ENCODE peak calls at places on chromosomes 4 and X, in four cellular contexts. P is stimulated activated CD8-positive, alpha-beta memory T cell treated with anti-CD3 and anti-CD28 coated beads, Interleukin-2, amount 100 ng/mL, for 1 hour; Q is thyroid gland; I is ovary. U is an unnamed sample.

GRCh38 chrX:78165425-78165824 is 26.0 kb upstream of the TAF9B start:
- DNase-seq in Q (no peak), I (no peak), P (no peak), U (no peak)

GRCh38 chr4:8089862-8090261 is 68.8 kb downstream of the ABLIM2 start:
- DNase-seq in I (no peak), P (no peak), Q (no peak), U (peak)

GRCh38 chrX:46670316-46670715 is 88.6 kb downstream of the SLC9A7 start:
- DNase-seq in I (no peak), Q (no peak), P (no peak), U (no peak)

GRCh38 chr4:106104276-106104675 is 209.0 kb downstream of the NPNT start:
- DNase-seq in I (no peak), Q (no peak), P (no peak), U (no peak)

GRCh38 chr4:85029453-85029852 is 63.0 kb upstream of the WDFY3 start:
- DNase-seq in P (no peak), Q (no peak), I (no peak), U (no peak)

GRCh38 chr4:143554728-143555597 is 41.5 kb downstream of the SMARCA5 start:
- DNase-seq in P (no peak), Q (no peak), I (no peak), U (no peak)

GRCh38 chr4:102687982-102688433 is 72.8 kb downstream of the MANBA start:
- DNase-seq in I (no peak), Q (no peak), P (no peak), U (no peak)

GRCh38 chr4:186599483-186599882 is 44.1 kb upstream of the MTNR1A start:
- DNase-seq in P (no peak), Q (no peak), I (no peak), U (no peak)

GRCh38 chr4:53558981-53559620 is 32.2 kb downstream of the LNX1 start:
- DNase-seq in Q (no peak), I (no peak), P (no peak), U (no peak)

GRCh38 chr4:153447175-153447887 is 18.8 kb upstream of the TMEM131L start:
- DNase-seq in P (no peak), Q (no peak), I (no peak), U (no peak)

GRCh38 chrX:45347877-45348675 is 147.4 kb upstream of the DIPK2B start:
- DNase-seq in P (no peak), I (no peak), Q (no peak), U (no peak)

GRCh38 chr4:126448093-126448820 is 1133.5 kb downstream of the FAT4 start:
- DNase-seq in Q (no peak), I (no peak), P (no peak), U (no peak)

GRCh38 chr4:141871086-141871485 is 234.7 kb downstream of the IL15 start:
- DNase-seq in P (no peak), Q (no peak), I (no peak), U (no peak)

GRCh38 chr4:139704915-139705485 is 39.4 kb downstream of the MGST2 start:
- DNase-seq in P (no peak), I (no peak), Q (no peak), U (no peak)

GRCh38 chrX:72358313-72358712 is 52.6 kb upstream of the CITED1 start:
- DNase-seq in I (no peak), Q (no peak), P (no peak), U (no peak)

GRCh38 chr4:47577779-47578553 is 92.9 kb downstream of the ATP10D start:
- DNase-seq in I (no peak), P (no peak), Q (no peak), U (no peak)

GRCh38 chr4:65669008-65669971 is 999 bp downstream of the EPHA5 start:
- DNase-seq in Q (peak), P (no peak), I (peak), U (no peak)

GRCh38 chr4:2266181-2266580 is 4.3 kb upstream of the MXD4 start:
- DNase-seq in P (no peak), I (peak), Q (peak), U (peak)

GRCh38 chrX:102651242-102651967 is at the start of gene GPRASP1:
- DNase-seq in Q (peak), I (peak), P (peak), U (peak)

GRCh38 chr4:41506071-41506470 is 31.9 kb upstream of the LIMCH1 start:
- DNase-seq in P (no peak), I (no peak), Q (no peak), U (no peak)

GRCh38 chr4:107391009-107391629 is 328.9 kb downstream of the PAPSS1 start:
- DNase-seq in P (no peak), Q (no peak), I (no peak), U (no peak)

GRCh38 chrX:3384330-3384729 is 37.9 kb upstream of the MXRA5 start:
- DNase-seq in Q (peak), P (no peak), I (no peak), U (no peak)

GRCh38 chr4:104465201-104465600 is 29.5 kb downstream of the CXXC4 start:
- DNase-seq in P (no peak), Q (no peak), I (no peak), U (no peak)

GRCh38 chr4:121421594-121421993 is 40.8 kb upstream of the QRFPR start:
- DNase-seq in Q (no peak), P (no peak), I (no peak), U (no peak)

GRCh38 chr4:169210516-169211108 is 60.1 kb downstream of the SH3RF1 start:
- DNase-seq in I (no peak), Q (no peak), P (no peak), U (no peak)

GRCh38 chr4:147236806-147237205 is 244.1 kb upstream of the EDNRA start:
- DNase-seq in P (no peak), Q (no peak), I (no peak), U (no peak)

GRCh38 chr4:2059726-2060577 is 825 bp downstream of the NAT8L start:
- DNase-seq in I (no peak), Q (peak), P (no peak), U (peak)

GRCh38 chr4:22238742-22239141 is 277.1 kb downstream of the ADGRA3 start:
- DNase-seq in P (no peak), Q (peak), I (no peak), U (no peak)

GRCh38 chrX:12065251-12065650 is 73.0 kb upstream of the FRMPD4 start:
- DNase-seq in P (no peak), I (no peak), Q (no peak), U (no peak)

GRCh38 chr4:109434007-109434792 is 585 bp downstream of the SEC24B start:
- DNase-seq in P (no peak), I (peak), Q (peak), U (peak)

GRCh38 chrX:119622356-119623232 is 16.4 kb upstream of the NKRF start:
- DNase-seq in I (no peak), P (no peak), Q (no peak), U (no peak)

GRCh38 chrX:65878456-65878855 is 161.4 kb downstream of the VSIG4 start:
- DNase-seq in P (no peak), Q (no peak), I (no peak), U (no peak)

GRCh38 chr4:48472794-48473193 is 10.3 kb upstream of the SLC10A4 start:
- DNase-seq in P (no peak), Q (no peak), I (no peak), U (no peak)

U was measured in psoas muscle.